ENCODE peak calls at places on chromosomes 11 and 22, in seven cellular contexts. S is stromal cell of bone marrow, Q is body of pancreas, V is MM.1S, W is T47D, B is adipocyte, D is NB4. A is an unnamed sample.

GRCh38 chr11:68122936-68123539 is 1.9 kb upstream of the CHKA start:
- DNase-seq in S (no peak), Q (peak), V (no peak), W (peak), B (no peak), D (no peak), A (peak)

GRCh38 chr11:36231300-36231699 is 57.9 kb downstream of the COMMD9 start:
- DNase-seq in S (peak), Q (no peak), V (no peak), W (no peak), B (peak), D (no peak), A (no peak)

GRCh38 chr11:88231894-88232482 is 56.7 kb upstream of the RAB38 start:
- DNase-seq in S (peak), Q (no peak), V (peak), W (peak), B (peak), D (peak), A (peak)

GRCh38 chr22:39746600-39747262 is 146.8 kb downstream of the ENTHD1 start:
- DNase-seq in S (no peak), Q (no peak), V (no peak), W (no peak), B (no peak), D (no peak), A (no peak)

GRCh38 chr11:25981998-25982397 is 349.9 kb upstream of the ANO3 start:
- DNase-seq in S (peak), Q (no peak), V (peak), W (peak), B (peak), D (peak), A (no peak)

GRCh38 chr11:126355926-126356897 is 726 bp downstream of the ST3GAL4 start:
- DNase-seq in S (no peak), Q (no peak), V (no peak), W (peak), B (peak), D (peak), A (peak)

GRCh38 chr11:2526808-2527381 is 82.1 kb downstream of the KCNQ1 start:
- DNase-seq in S (no peak), Q (peak), V (peak), W (peak), B (peak), D (peak), A (peak)

GRCh38 chr11:44940835-44941234 is 9.8 kb downstream of the TP53I11 start:
- DNase-seq in S (no peak), Q (no peak), V (no peak), W (no peak), B (no peak), D (no peak), A (no peak)

A was measured in adrenal gland.